ENCODE peak calls at places on chromosomes 7 and 10, in four cellular contexts. A is K562, O is HepG2, X is GM12878. E is an unnamed sample.

GRCh38 chr10:120646159-120646558 is 189.1 kb downstream of the PLPP4 start:
- DNase-seq in A (no peak), O (no peak), X (no peak), E (no peak)

GRCh38 chr10:58807631-58808024 is 295.0 kb downstream of the BICC1 start:
- DNase-seq in A (no peak), O (peak; percentile 73), X (no peak), E (no peak)

GRCh38 chr10:91977501-91977900 is 53.9 kb downstream of the BTAF1 start:
- DNase-seq in A (no peak), O (no peak), X (no peak), E (no peak)

GRCh38 chr10:35356725-35357092 is 20.4 kb downstream of the CCNY start:
- DNase-seq in A (no peak), O (no peak), X (no peak), E (no peak)

GRCh38 chr10:27558612-27559020 is 54.5 kb downstream of the RAB18 start:
- DNase-seq in A (peak; percentile 27), O (peak; percentile 68), X (no peak), E (peak; percentile 7)

GRCh38 chr10:66587680-66588050 is 338.2 kb upstream of the LRRTM3 start:
- DNase-seq in A (no peak), O (no peak), X (no peak), E (no peak)

GRCh38 chr7:94972296-94972695 is 64.9 kb downstream of the PPP1R9A start:
- DNase-seq in A (no peak), O (peak; percentile 93), X (no peak), E (no peak)

GRCh38 chr7:50330701-50331100 is 26.2 kb downstream of the IKZF1 start:
- DNase-seq in A (no peak), O (no peak), X (no peak), E (no peak)

GRCh38 chr10:70943249-70943648 is 54.9 kb upstream of the PCBD1 start:
- DNase-seq in A (no peak), O (no peak), X (no peak), E (no peak)

GRCh38 chr7:122161628-122162027 is 17.6 kb upstream of the AASS start:
- DNase-seq in A (no peak), O (no peak), X (no peak), E (no peak)

GRCh38 chr7:2569421-2569820 is 10.6 kb downstream of the IQCE start:
- DNase-seq in A (no peak), O (no peak), X (no peak), E (no peak)

GRCh38 chr7:35285799-35286198 is 31.9 kb upstream of the TBX20 start:
- DNase-seq in A (no peak), O (no peak), X (no peak), E (no peak)

GRCh38 chr7:35280854-35281253 is 27.0 kb upstream of the TBX20 start:
- DNase-seq in A (no peak), O (no peak), X (no peak), E (no peak)

GRCh38 chr7:35289376-35289775 is 35.5 kb upstream of the TBX20 start:
- DNase-seq in A (no peak), O (no peak), X (no peak), E (no peak)

GRCh38 chr7:35286986-35287385 is 33.1 kb upstream of the TBX20 start:
- DNase-seq in A (no peak), O (no peak), X (no peak), E (no peak)

GRCh38 chr7:35286422-35286821 is 32.5 kb upstream of the TBX20 start:
- DNase-seq in A (no peak), O (no peak), X (no peak), E (no peak)
- TF ChIP-seq ZNF274 in A (no peak), O (no peak), X (no peak), E (no peak)

GRCh38 chr10:14652067-14652466 is 122.6 kb downstream of the FAM107B start:
- DNase-seq in A (no peak), O (no peak), X (no peak), E (no peak)
- TF ChIP-seq EP300 in A (no peak), O (no peak), X (no peak), E (no peak)

DNA sequence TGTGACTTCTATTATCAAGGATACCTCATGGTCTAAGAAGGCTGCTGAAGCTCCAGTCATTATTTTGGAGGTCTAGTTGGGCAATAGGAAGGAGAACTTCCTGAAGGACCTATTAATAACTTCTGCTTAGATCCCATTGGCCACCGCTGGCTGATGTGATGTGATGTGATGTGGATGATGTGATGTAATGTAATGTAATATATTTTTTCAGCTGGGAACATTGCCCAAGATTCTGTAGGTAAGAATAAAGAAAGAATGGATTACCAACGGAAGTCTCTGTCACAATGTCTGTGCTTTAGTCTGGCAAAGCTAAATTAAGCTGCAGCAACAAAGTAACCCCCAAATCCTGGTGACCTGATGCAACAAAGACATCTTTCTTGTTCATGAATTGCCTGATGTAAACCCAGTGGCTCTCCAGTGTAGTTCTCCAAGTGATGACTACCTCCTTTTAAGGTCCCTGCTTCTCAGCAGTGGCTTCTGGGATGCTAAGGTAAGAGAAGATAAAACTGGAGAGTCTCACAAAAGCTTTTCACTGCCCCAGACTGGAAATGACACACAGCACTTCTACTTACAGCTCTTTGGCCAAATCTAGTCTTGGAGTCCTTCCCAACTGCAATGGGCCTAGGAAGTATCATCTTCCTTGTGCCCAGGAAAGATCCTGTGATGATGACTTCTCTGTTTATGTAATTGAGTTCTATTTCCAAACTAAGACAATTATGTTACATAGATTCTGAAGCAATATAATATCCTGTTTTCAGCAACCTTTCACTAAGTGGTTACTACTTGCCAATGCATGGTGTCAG is 233.9 kb downstream of the PTEN start:
- DNase-seq in A (no peak), O (no peak), X (no peak), E (no peak)
- TF ChIP-seq SP1 in A (no peak), O (no peak), X (no peak), E (no peak)

GRCh38 chr7:111758332-111758731 is 196.0 kb upstream of the IMMP2L start:
- DNase-seq in A (no peak), O (no peak), X (no peak), E (no peak)

GRCh38 chr7:111765936-111766643 is 203.8 kb upstream of the IMMP2L start:
- DNase-seq in A (no peak), O (no peak), X (no peak), E (no peak)

GRCh38 chr7:111762799-111763198 is 200.5 kb upstream of the IMMP2L start:
- DNase-seq in A (no peak), O (no peak), X (no peak), E (no peak)

GRCh38 chr7:111760043-111760442 is 197.8 kb upstream of the IMMP2L start:
- DNase-seq in A (no peak), O (no peak), X (no peak), E (no peak)

DNA sequence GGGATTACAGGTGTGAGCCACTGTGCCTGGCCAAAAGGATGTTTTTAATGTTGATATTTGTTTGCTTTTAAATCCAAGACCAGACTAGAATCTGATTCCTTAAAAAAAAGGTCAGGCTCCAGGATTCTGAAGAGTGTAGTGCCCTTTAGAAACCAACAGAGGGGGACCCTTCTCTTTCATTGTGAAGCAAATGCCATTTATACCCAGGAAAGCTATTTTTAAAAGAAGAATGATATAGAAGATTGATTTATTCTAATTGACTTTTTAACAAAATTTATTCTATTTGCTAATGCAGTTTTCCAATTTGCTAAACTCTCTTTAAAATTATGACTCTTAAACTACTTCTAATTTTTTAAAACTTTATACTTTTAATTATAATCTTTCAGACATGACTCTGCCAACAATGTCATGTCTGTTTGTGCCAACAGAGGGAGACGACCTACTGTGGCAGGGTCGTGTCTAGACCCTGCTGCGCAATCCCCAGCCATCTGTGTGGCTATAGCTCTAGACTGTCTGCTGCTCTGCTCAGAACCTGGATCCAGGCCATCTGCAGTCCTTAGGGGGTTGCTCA is 201.0 kb upstream of the IMMP2L start:
- DNase-seq in A (no peak), O (peak; percentile 42), X (no peak), E (no peak)
- TF ChIP-seq ZNF274 in A (no peak), O (no peak), X (no peak), E (no peak)

GRCh38 chr10:1130226-1130625 is 74.0 kb downstream of the WDR37 start:
- DNase-seq in A (no peak), O (no peak), X (no peak), E (no peak)

GRCh38 chr10:1128649-1129048 is 72.5 kb downstream of the WDR37 start:
- DNase-seq in A (no peak), O (no peak), X (no peak), E (no peak)

GRCh38 chr10:1126461-1126860 is 70.3 kb downstream of the WDR37 start:
- DNase-seq in A (no peak), O (no peak), X (no peak), E (peak; percentile 28)

GRCh38 chr10:1124796-1125195 is 68.6 kb downstream of the WDR37 start:
- DNase-seq in A (no peak), O (no peak), X (no peak), E (no peak)

GRCh38 chr10:1127629-1128028 is 71.4 kb downstream of the WDR37 start:
- DNase-seq in A (no peak), O (no peak), X (no peak), E (no peak)
- TF ChIP-seq EP300 in A (no peak), O (no peak), X (no peak), E (no peak)